ENCODE peak calls at places on chromosomes 5 and 9, in five cellular contexts. One of them, this sample, is unnamed.

GRCh38 chr9:8115570-8115969 is 316.0 kb upstream of the DMAC1 start:
- DNase-seq in CD8-positive, alpha-beta T cell: no peak
- DNase-seq in GM12878: no peak
- DNase-seq in mesothelial cell of epicardium: no peak
- DNase-seq in HCT116: no peak
- DNase-seq in this sample: no peak

GRCh38 chr9:35681341-35682002 is 7.7 kb downstream of the CA9 start:
- DNase-seq in HCT116: no peak
- DNase-seq in GM12878: no peak
- DNase-seq in mesothelial cell of epicardium: no peak
- DNase-seq in CD8-positive, alpha-beta T cell: no peak
- DNase-seq in this sample: no peak

GRCh38 chr5:116885825-116886224 is 311.2 kb upstream of the SEMA6A start:
- DNase-seq in GM12878: no peak
- DNase-seq in HCT116: no peak
- DNase-seq in CD8-positive, alpha-beta T cell: no peak
- DNase-seq in mesothelial cell of epicardium: no peak
- DNase-seq in this sample: no peak

GRCh38 chr5:89707891-89708290 is 701.7 kb downstream of the CETN3 start:
- DNase-seq in mesothelial cell of epicardium: no peak
- DNase-seq in CD8-positive, alpha-beta T cell: no peak
- DNase-seq in HCT116: no peak
- DNase-seq in GM12878: no peak
- DNase-seq in this sample: no peak

GRCh38 chr5:111563041-111563822 is 50.9 kb upstream of the STARD4 start:
- DNase-seq in mesothelial cell of epicardium: no peak
- DNase-seq in HCT116: no peak
- DNase-seq in CD8-positive, alpha-beta T cell: no peak
- DNase-seq in GM12878: no peak
- DNase-seq in this sample: no peak

GRCh38 chr5:173263566-173263965 is 28.6 kb upstream of the NKX2-5 start:
- DNase-seq in CD8-positive, alpha-beta T cell: no peak
- DNase-seq in mesothelial cell of epicardium: no peak
- DNase-seq in HCT116: no peak
- DNase-seq in GM12878: no peak
- DNase-seq in this sample: no peak

GRCh38 chr5:149759986-149760699 is 30.0 kb downstream of the PPARGC1B start:
- DNase-seq in mesothelial cell of epicardium: no peak
- DNase-seq in CD8-positive, alpha-beta T cell: no peak
- DNase-seq in HCT116: no peak
- DNase-seq in GM12878: no peak
- DNase-seq in this sample: no peak

GRCh38 chr5:120140510-120140909 is 323.6 kb upstream of the PRR16 start:
- DNase-seq in GM12878: no peak
- DNase-seq in CD8-positive, alpha-beta T cell: no peak
- DNase-seq in HCT116: no peak
- DNase-seq in mesothelial cell of epicardium: no peak
- DNase-seq in this sample: no peak

GRCh38 chr9:134814598-134815215 is 65.9 kb upstream of the FCN2 start:
- DNase-seq in HCT116: no peak
- DNase-seq in mesothelial cell of epicardium: no peak
- DNase-seq in CD8-positive, alpha-beta T cell: no peak
- DNase-seq in GM12878: no peak
- DNase-seq in this sample: no peak

GRCh38 chr5:173093597-173093996 is 37.4 kb downstream of the CREBRF start:
- DNase-seq in mesothelial cell of epicardium: no peak
- DNase-seq in GM12878: no peak
- DNase-seq in CD8-positive, alpha-beta T cell: no peak
- DNase-seq in HCT116: no peak
- DNase-seq in this sample: no peak

GRCh38 chr5:33272288-33272687 is 168.5 kb upstream of the TARS1 start:
- DNase-seq in CD8-positive, alpha-beta T cell: no peak
- DNase-seq in HCT116: peak; percentile 59
- DNase-seq in mesothelial cell of epicardium: no peak
- DNase-seq in GM12878: no peak
- DNase-seq in this sample: no peak

GRCh38 chr5:143399616-143400540 is 3.6 kb downstream of the NR3C1 start:
- DNase-seq in GM12878: no peak
- DNase-seq in CD8-positive, alpha-beta T cell: no peak
- DNase-seq in HCT116: no peak
- DNase-seq in mesothelial cell of epicardium: no peak
- DNase-seq in this sample: no peak

GRCh38 chr5:65809817-65810531 is 88.0 kb downstream of the NLN start:
- DNase-seq in CD8-positive, alpha-beta T cell: no peak
- DNase-seq in mesothelial cell of epicardium: no peak
- DNase-seq in GM12878: no peak
- DNase-seq in HCT116: no peak
- DNase-seq in this sample: no peak

GRCh38 chr9:93701494-93702218 is 125.3 kb downstream of the PHF2 start:
- DNase-seq in CD8-positive, alpha-beta T cell: no peak
- DNase-seq in HCT116: no peak
- DNase-seq in GM12878: no peak
- DNase-seq in mesothelial cell of epicardium: no peak
- DNase-seq in this sample: no peak

GRCh38 chr9:126232461-126232860 is 94.2 kb upstream of the MVB12B start:
- DNase-seq in CD8-positive, alpha-beta T cell: no peak
- DNase-seq in mesothelial cell of epicardium: no peak
- DNase-seq in HCT116: no peak
- DNase-seq in GM12878: no peak
- DNase-seq in this sample: no peak

GRCh38 chr9:97794666-97795065 is 58.4 kb upstream of the FOXE1 start:
- DNase-seq in mesothelial cell of epicardium: no peak
- DNase-seq in GM12878: no peak
- DNase-seq in CD8-positive, alpha-beta T cell: no peak
- DNase-seq in HCT116: no peak
- DNase-seq in this sample: no peak

GRCh38 chr9:98559568-98559967 is 149.2 kb downstream of the GABBR2 start:
- DNase-seq in CD8-positive, alpha-beta T cell: no peak
- DNase-seq in GM12878: no peak
- DNase-seq in mesothelial cell of epicardium: no peak
- DNase-seq in HCT116: no peak
- DNase-seq in this sample: no peak

GRCh38 chr9:100730126-100730525 is 152.2 kb downstream of the CAVIN4 start:
- DNase-seq in CD8-positive, alpha-beta T cell: no peak
- DNase-seq in mesothelial cell of epicardium: no peak
- DNase-seq in HCT116: no peak
- DNase-seq in GM12878: no peak
- DNase-seq in this sample: no peak

GRCh38 chr5:58706746-58707145 is 123.9 kb downstream of the RAB3C start:
- DNase-seq in GM12878: no peak
- DNase-seq in HCT116: no peak
- DNase-seq in mesothelial cell of epicardium: no peak
- DNase-seq in CD8-positive, alpha-beta T cell: no peak
- DNase-seq in this sample: no peak

GRCh38 chr5:77697692-77698091 is 59.2 kb upstream of the OTP start:
- DNase-seq in HCT116: no peak
- DNase-seq in mesothelial cell of epicardium: no peak
- DNase-seq in CD8-positive, alpha-beta T cell: no peak
- DNase-seq in GM12878: no peak
- DNase-seq in this sample: no peak

GRCh38 chr9:20526500-20527319 is 95.6 kb downstream of the MLLT3 start:
- DNase-seq in CD8-positive, alpha-beta T cell: no peak
- DNase-seq in GM12878: peak; percentile 28
- DNase-seq in HCT116: no peak
- DNase-seq in mesothelial cell of epicardium: no peak
- DNase-seq in this sample: no peak

GRCh38 chr5:82277613-82277986 is 554 bp downstream of the RPS23 start:
- DNase-seq in HCT116: no peak
- DNase-seq in mesothelial cell of epicardium: no peak
- DNase-seq in GM12878: no peak
- DNase-seq in CD8-positive, alpha-beta T cell: no peak
- DNase-seq in this sample: no peak

GRCh38 chr9:13181652-13182051 is 97.8 kb downstream of the MPDZ start:
- DNase-seq in mesothelial cell of epicardium: no peak
- DNase-seq in HCT116: no peak
- DNase-seq in CD8-positive, alpha-beta T cell: no peak
- DNase-seq in GM12878: no peak
- DNase-seq in this sample: no peak

GRCh38 chr9:109001275-109001676 is 12.0 kb downstream of the CTNNAL1 start:
- DNase-seq in CD8-positive, alpha-beta T cell: no peak
- DNase-seq in GM12878: no peak
- DNase-seq in HCT116: peak; percentile 83
- DNase-seq in mesothelial cell of epicardium: no peak
- DNase-seq in this sample: no peak

GRCh38 chr9:109474170-109474569 is 23.9 kb downstream of the PTPN3 start:
- DNase-seq in GM12878: no peak
- DNase-seq in HCT116: no peak
- DNase-seq in CD8-positive, alpha-beta T cell: no peak
- DNase-seq in mesothelial cell of epicardium: no peak
- DNase-seq in this sample: no peak

GRCh38 chr5:65663804-65664521 is 39.1 kb downstream of the SHLD3 start:
- DNase-seq in CD8-positive, alpha-beta T cell: no peak
- DNase-seq in mesothelial cell of epicardium: no peak
- DNase-seq in HCT116: peak; percentile 4
- DNase-seq in GM12878: no peak
- DNase-seq in this sample: no peak

GRCh38 chr9:126298319-126298801 is 28.3 kb upstream of the MVB12B start:
- DNase-seq in mesothelial cell of epicardium: no peak
- DNase-seq in HCT116: no peak
- DNase-seq in GM12878: no peak
- DNase-seq in CD8-positive, alpha-beta T cell: no peak
- DNase-seq in this sample: no peak

GRCh38 chr9:129867138-129868032 is 32.1 kb downstream of the USP20 start:
- DNase-seq in CD8-positive, alpha-beta T cell: peak; percentile 46
- DNase-seq in mesothelial cell of epicardium: no peak
- DNase-seq in HCT116: no peak
- DNase-seq in GM12878: no peak
- DNase-seq in this sample: no peak

GRCh38 chr5:38453506-38453905 is 102.9 kb downstream of the LIFR start:
- DNase-seq in HCT116: no peak
- DNase-seq in CD8-positive, alpha-beta T cell: peak; percentile 53
- DNase-seq in GM12878: peak; percentile 89
- DNase-seq in mesothelial cell of epicardium: no peak
- DNase-seq in this sample: no peak

GRCh38 chr5:161549106-161549505 is 2.6 kb upstream of the GABRB2 start:
- DNase-seq in HCT116: no peak
- DNase-seq in mesothelial cell of epicardium: no peak
- DNase-seq in GM12878: no peak
- DNase-seq in CD8-positive, alpha-beta T cell: no peak
- DNase-seq in this sample: no peak

GRCh38 chr5:116359575-116359974 is 215.0 kb downstream of the SEMA6A start:
- DNase-seq in mesothelial cell of epicardium: no peak
- DNase-seq in CD8-positive, alpha-beta T cell: no peak
- DNase-seq in GM12878: no peak
- DNase-seq in HCT116: no peak
- DNase-seq in this sample: no peak

GRCh38 chr5:116361171-116361967 is 213.3 kb downstream of the SEMA6A start:
- DNase-seq in mesothelial cell of epicardium: peak; percentile 41
- DNase-seq in CD8-positive, alpha-beta T cell: no peak
- DNase-seq in GM12878: no peak
- DNase-seq in HCT116: no peak
- DNase-seq in this sample: no peak

GRCh38 chr5:181186902-181187499 is 18.0 kb downstream of the TRIM7 start:
- DNase-seq in GM12878: no peak
- DNase-seq in HCT116: no peak
- DNase-seq in CD8-positive, alpha-beta T cell: no peak
- DNase-seq in mesothelial cell of epicardium: no peak
- DNase-seq in this sample: no peak

GRCh38 chr5:181187500-181188213 is 17.3 kb downstream of the TRIM7 start:
- DNase-seq in CD8-positive, alpha-beta T cell: peak; percentile 57
- DNase-seq in GM12878: no peak
- DNase-seq in mesothelial cell of epicardium: peak; percentile 61
- DNase-seq in HCT116: peak; percentile 86
- DNase-seq in this sample: peak; percentile 85

GRCh38 chr5:181189962-181190710 is 14.9 kb downstream of the TRIM7 start:
- DNase-seq in CD8-positive, alpha-beta T cell: peak; percentile 51
- DNase-seq in mesothelial cell of epicardium: no peak
- DNase-seq in GM12878: no peak
- DNase-seq in HCT116: no peak
- DNase-seq in this sample: no peak

GRCh38 chr5:181189363-181189961 is 15.5 kb downstream of the TRIM7 start:
- DNase-seq in CD8-positive, alpha-beta T cell: peak; percentile 68
- DNase-seq in GM12878: no peak
- DNase-seq in mesothelial cell of epicardium: no peak
- DNase-seq in HCT116: no peak
- DNase-seq in this sample: no peak

GRCh38 chr5:181188700-181189362 is 16.2 kb downstream of the TRIM7 start:
- DNase-seq in mesothelial cell of epicardium: no peak
- DNase-seq in GM12878: peak; percentile 85
- DNase-seq in CD8-positive, alpha-beta T cell: peak; percentile 75
- DNase-seq in HCT116: peak; percentile 71
- DNase-seq in this sample: peak; percentile 86
- TF ChIP-seq CTCF in mesothelial cell of epicardium: no peak
- TF ChIP-seq CTCF in GM12878: no peak
- TF ChIP-seq CTCF in CD8-positive, alpha-beta T cell: no peak
- TF ChIP-seq CTCF in HCT116: no peak
- TF ChIP-seq CTCF in this sample: no peak

DNA sequence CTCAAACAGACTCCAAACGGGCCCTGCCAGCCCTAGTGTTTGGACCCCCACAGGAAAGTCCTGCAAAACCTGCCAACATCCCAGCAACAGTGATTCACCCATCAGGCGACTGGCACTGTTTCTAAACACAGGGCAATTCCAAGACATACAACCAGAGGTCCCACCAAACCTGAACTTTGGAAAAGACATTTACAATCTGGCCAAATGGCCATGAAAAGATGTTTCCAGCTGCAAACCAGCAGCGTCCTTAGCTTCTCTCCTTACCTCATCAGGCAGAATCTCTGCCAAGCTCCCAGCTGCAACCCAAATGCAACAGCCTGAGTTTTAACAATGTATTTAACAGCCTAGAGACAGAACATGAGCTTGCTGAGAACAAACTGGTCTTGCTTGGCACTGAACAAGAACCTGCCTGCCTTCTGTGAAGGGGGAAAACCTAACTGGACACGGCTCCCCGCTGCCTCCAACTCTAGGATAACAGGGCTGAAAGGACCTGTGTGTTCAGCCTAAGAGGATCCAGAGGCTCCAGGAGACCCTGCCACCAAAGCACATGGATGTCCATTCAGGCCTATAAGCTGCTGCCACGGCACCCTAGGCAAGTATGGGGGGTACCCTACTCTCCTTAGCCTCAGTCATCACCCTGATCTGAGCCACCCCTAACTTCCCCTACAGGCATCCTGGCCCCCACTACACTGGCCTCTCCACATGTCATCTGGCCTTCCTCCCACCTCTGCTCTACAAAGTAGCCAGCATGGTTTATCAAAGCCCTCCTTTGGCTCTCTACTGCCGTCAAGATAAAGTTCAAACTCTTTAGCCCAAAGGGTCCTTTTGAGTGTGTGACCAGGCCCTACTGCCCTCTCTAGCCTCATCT is 5.6 kb downstream of the P4HA2 start:
- DNase-seq in mesothelial cell of epicardium: no peak
- DNase-seq in CD8-positive, alpha-beta T cell: no peak
- DNase-seq in GM12878: no peak
- DNase-seq in HCT116: no peak
- DNase-seq in this sample: no peak
- TF ChIP-seq CTCF in mesothelial cell of epicardium: no peak
- TF ChIP-seq CTCF in CD8-positive, alpha-beta T cell: no peak
- TF ChIP-seq CTCF in GM12878: no peak
- TF ChIP-seq CTCF in HCT116: no peak
- TF ChIP-seq CTCF in this sample: no peak

GRCh38 chr5:177300236-177300880 is 3.2 kb downstream of the RAB24 start:
- DNase-seq in HCT116: no peak
- DNase-seq in CD8-positive, alpha-beta T cell: peak; percentile 62
- DNase-seq in GM12878: peak; percentile 77
- DNase-seq in mesothelial cell of epicardium: no peak
- DNase-seq in this sample: peak; percentile 58
- TF ChIP-seq CTCF in HCT116: no peak
- TF ChIP-seq CTCF in CD8-positive, alpha-beta T cell: no peak
- TF ChIP-seq CTCF in GM12878: no peak
- TF ChIP-seq CTCF in mesothelial cell of epicardium: no peak
- TF ChIP-seq CTCF in this sample: no peak

GRCh38 chr5:148465381-148466290 is 81.9 kb downstream of the FBXO38 start:
- DNase-seq in GM12878: no peak
- DNase-seq in mesothelial cell of epicardium: no peak
- DNase-seq in CD8-positive, alpha-beta T cell: no peak
- DNase-seq in HCT116: no peak
- DNase-seq in this sample: no peak
- TF ChIP-seq CTCF in GM12878: no peak
- TF ChIP-seq CTCF in mesothelial cell of epicardium: no peak
- TF ChIP-seq CTCF in CD8-positive, alpha-beta T cell: no peak
- TF ChIP-seq CTCF in HCT116: no peak
- TF ChIP-seq CTCF in this sample: no peak

This sample was measured in type B pancreatic cell.